ENCODE peak calls at places on chromosome 15, in seven cellular contexts. One of them, this sample, is unnamed.

GRCh38 chr15:99384992-99385669 is 133.8 kb downstream of the LRRC28 start:
- DNase-seq in spleen: no peak
- DNase-seq in left ventricle myocardium inferior: no peak
- DNase-seq in ovary: no peak
- DNase-seq in cardiac fibroblast: no peak
- DNase-seq in CD8-positive, alpha-beta memory T cell: no peak
- DNase-seq in tibial artery: no peak
- DNase-seq in this sample: no peak

GRCh38 chr15:48794697-48795134 is 16.2 kb downstream of the CEP152 start:
- DNase-seq in spleen: no peak
- DNase-seq in left ventricle myocardium inferior: no peak
- DNase-seq in ovary: no peak
- DNase-seq in cardiac fibroblast: peak
- DNase-seq in CD8-positive, alpha-beta memory T cell: no peak
- DNase-seq in tibial artery: no peak
- DNase-seq in this sample: no peak

GRCh38 chr15:31202953-31203352 is 101.4 kb upstream of the TRPM1 start:
- DNase-seq in spleen: no peak
- DNase-seq in left ventricle myocardium inferior: no peak
- DNase-seq in ovary: no peak
- DNase-seq in cardiac fibroblast: no peak
- DNase-seq in CD8-positive, alpha-beta memory T cell: no peak
- DNase-seq in tibial artery: no peak
- DNase-seq in this sample: no peak

GRCh38 chr15:48190932-48191573 is 412 bp upstream of the CTXN2 start:
- DNase-seq in spleen: no peak
- DNase-seq in left ventricle myocardium inferior: peak
- DNase-seq in ovary: peak
- DNase-seq in cardiac fibroblast: peak
- DNase-seq in CD8-positive, alpha-beta memory T cell: no peak
- DNase-seq in tibial artery: peak
- DNase-seq in this sample: peak

GRCh38 chr15:74306801-74307217 is 60.6 kb downstream of the CYP11A1 start:
- DNase-seq in spleen: no peak
- DNase-seq in left ventricle myocardium inferior: no peak
- DNase-seq in ovary: no peak
- DNase-seq in cardiac fibroblast: no peak
- DNase-seq in CD8-positive, alpha-beta memory T cell: no peak
- DNase-seq in tibial artery: no peak
- DNase-seq in this sample: no peak

GRCh38 chr15:66673410-66674322 is 28.4 kb upstream of the SMAD6 start:
- DNase-seq in spleen: peak
- DNase-seq in left ventricle myocardium inferior: peak
- DNase-seq in ovary: no peak
- DNase-seq in cardiac fibroblast: peak
- DNase-seq in CD8-positive, alpha-beta memory T cell: no peak
- DNase-seq in tibial artery: no peak
- DNase-seq in this sample: no peak

GRCh38 chr15:34721802-34722795 is 32.7 kb downstream of the GJD2 start:
- DNase-seq in spleen: peak
- DNase-seq in left ventricle myocardium inferior: peak
- DNase-seq in ovary: no peak
- DNase-seq in cardiac fibroblast: peak
- DNase-seq in CD8-positive, alpha-beta memory T cell: no peak
- DNase-seq in tibial artery: peak
- DNase-seq in this sample: peak

GRCh38 chr15:92955706-92956105 is 55.6 kb downstream of the CHD2 start:
- DNase-seq in spleen: no peak
- DNase-seq in left ventricle myocardium inferior: no peak
- DNase-seq in ovary: no peak
- DNase-seq in cardiac fibroblast: no peak
- DNase-seq in CD8-positive, alpha-beta memory T cell: no peak
- DNase-seq in tibial artery: no peak
- DNase-seq in this sample: no peak

GRCh38 chr15:66798426-66799061 is 96.5 kb downstream of the SMAD6 start:
- DNase-seq in spleen: no peak
- DNase-seq in left ventricle myocardium inferior: no peak
- DNase-seq in ovary: no peak
- DNase-seq in cardiac fibroblast: peak
- DNase-seq in CD8-positive, alpha-beta memory T cell: no peak
- DNase-seq in tibial artery: no peak
- DNase-seq in this sample: no peak

GRCh38 chr15:77607894-77608261 is 24.8 kb downstream of the LINGO1 start:
- DNase-seq in spleen: no peak
- DNase-seq in left ventricle myocardium inferior: no peak
- DNase-seq in ovary: no peak
- DNase-seq in cardiac fibroblast: peak
- DNase-seq in CD8-positive, alpha-beta memory T cell: no peak
- DNase-seq in tibial artery: no peak
- DNase-seq in this sample: no peak

GRCh38 chr15:92277776-92278175 is 115.9 kb upstream of the ST8SIA2 start:
- DNase-seq in spleen: no peak
- DNase-seq in left ventricle myocardium inferior: no peak
- DNase-seq in ovary: no peak
- DNase-seq in cardiac fibroblast: no peak
- DNase-seq in CD8-positive, alpha-beta memory T cell: no peak
- DNase-seq in tibial artery: no peak
- DNase-seq in this sample: no peak

GRCh38 chr15:32119694-32120330 is 89.5 kb downstream of the CHRNA7 start:
- DNase-seq in spleen: peak
- DNase-seq in left ventricle myocardium inferior: no peak
- DNase-seq in ovary: no peak
- DNase-seq in cardiac fibroblast: no peak
- DNase-seq in CD8-positive, alpha-beta memory T cell: no peak
- DNase-seq in tibial artery: no peak
- DNase-seq in this sample: no peak

GRCh38 chr15:90742082-90742481 is 24.9 kb downstream of the BLM start:
- DNase-seq in spleen: no peak
- DNase-seq in left ventricle myocardium inferior: no peak
- DNase-seq in ovary: no peak
- DNase-seq in cardiac fibroblast: no peak
- DNase-seq in CD8-positive, alpha-beta memory T cell: no peak
- DNase-seq in tibial artery: no peak
- DNase-seq in this sample: no peak

GRCh38 chr15:46229263-46229662 is 594.4 kb downstream of the SQOR start:
- DNase-seq in spleen: no peak
- DNase-seq in left ventricle myocardium inferior: no peak
- DNase-seq in ovary: no peak
- DNase-seq in cardiac fibroblast: no peak
- DNase-seq in CD8-positive, alpha-beta memory T cell: no peak
- DNase-seq in tibial artery: no peak
- DNase-seq in this sample: no peak

DNA sequence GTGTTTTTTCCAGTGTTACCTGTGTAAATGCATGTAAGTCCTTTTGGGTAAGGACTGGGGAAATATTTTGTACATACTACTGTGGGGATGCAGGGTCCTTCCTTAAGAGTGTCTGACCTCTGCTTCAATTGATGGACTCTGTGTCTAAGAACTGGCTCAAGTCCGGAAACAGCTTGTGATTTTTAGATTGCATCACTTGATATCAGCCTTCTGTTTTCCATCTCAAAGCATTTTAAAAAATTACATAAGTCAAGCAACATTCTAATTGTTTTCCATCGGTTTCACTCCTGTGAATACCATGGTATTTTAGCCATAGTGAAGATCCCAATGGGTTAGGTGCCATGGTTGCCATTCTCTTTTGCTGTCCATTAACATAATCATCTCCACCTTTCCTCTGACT is 597.6 kb downstream of the SQOR start:
- DNase-seq in spleen: no peak
- DNase-seq in left ventricle myocardium inferior: no peak
- DNase-seq in ovary: no peak
- DNase-seq in cardiac fibroblast: no peak
- DNase-seq in CD8-positive, alpha-beta memory T cell: no peak
- DNase-seq in tibial artery: no peak
- DNase-seq in this sample: no peak
- H3K4me3 ChIP-seq in spleen: no peak
- H3K4me3 ChIP-seq in left ventricle myocardium inferior: no peak
- H3K4me3 ChIP-seq in ovary: no peak
- H3K4me3 ChIP-seq in cardiac fibroblast: no peak
- H3K4me3 ChIP-seq in CD8-positive, alpha-beta memory T cell: no peak
- H3K4me3 ChIP-seq in tibial artery: no peak
- H3K4me3 ChIP-seq in this sample: no peak

GRCh38 chr15:70856884-70857546 is 3.1 kb upstream of the LARP6 start:
- DNase-seq in spleen: no peak
- DNase-seq in left ventricle myocardium inferior: peak
- DNase-seq in ovary: peak
- DNase-seq in cardiac fibroblast: peak
- DNase-seq in CD8-positive, alpha-beta memory T cell: no peak
- DNase-seq in tibial artery: peak
- DNase-seq in this sample: peak
- H3K4me3 ChIP-seq in spleen: no peak
- H3K4me3 ChIP-seq in left ventricle myocardium inferior: peak
- H3K4me3 ChIP-seq in ovary: no peak
- H3K4me3 ChIP-seq in cardiac fibroblast: no peak
- H3K4me3 ChIP-seq in CD8-positive, alpha-beta memory T cell: no peak
- H3K4me3 ChIP-seq in tibial artery: no peak
- H3K4me3 ChIP-seq in this sample: peak

DNA sequence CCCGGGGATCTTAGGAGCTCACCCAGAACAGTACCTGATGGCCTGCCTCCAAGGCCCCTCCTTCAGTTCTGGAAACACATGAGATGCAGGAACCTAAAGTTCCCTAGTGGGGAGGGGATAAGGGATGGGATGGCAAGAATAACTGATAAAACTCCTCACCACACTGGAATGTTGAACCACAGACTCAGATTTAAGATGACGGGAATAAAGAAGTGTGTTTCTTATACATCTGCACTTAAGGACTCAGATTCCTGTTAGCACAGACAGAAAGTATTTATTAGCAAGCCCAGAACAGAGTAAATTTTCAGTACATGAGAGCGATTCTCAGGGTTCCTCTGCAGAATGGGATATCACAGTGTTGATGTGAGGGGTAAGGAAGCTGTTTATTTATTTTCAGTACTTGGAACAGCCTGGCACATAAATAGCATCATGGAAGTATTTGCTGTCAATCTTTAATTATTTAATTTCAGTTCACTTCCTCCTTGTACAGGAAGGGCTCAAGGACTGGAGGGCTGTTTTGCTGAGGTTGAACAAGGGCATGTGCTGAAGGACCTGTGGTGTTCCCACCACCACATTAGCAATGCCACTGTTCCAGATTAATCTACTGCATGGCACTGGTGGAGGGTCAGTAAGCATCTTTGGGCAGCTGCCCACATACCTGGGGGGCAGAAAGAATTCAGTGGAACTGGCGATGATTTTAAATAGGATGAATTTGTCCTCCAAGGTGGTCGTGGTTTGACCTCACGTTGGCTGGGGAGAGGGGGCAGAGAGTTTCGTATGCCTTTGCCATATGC is 245.0 kb downstream of the TLE3 start:
- DNase-seq in spleen: peak
- DNase-seq in left ventricle myocardium inferior: no peak
- DNase-seq in ovary: no peak
- DNase-seq in cardiac fibroblast: peak
- DNase-seq in CD8-positive, alpha-beta memory T cell: no peak
- DNase-seq in tibial artery: no peak
- DNase-seq in this sample: peak
- H3K4me3 ChIP-seq in spleen: no peak
- H3K4me3 ChIP-seq in left ventricle myocardium inferior: no peak
- H3K4me3 ChIP-seq in ovary: no peak
- H3K4me3 ChIP-seq in cardiac fibroblast: no peak
- H3K4me3 ChIP-seq in CD8-positive, alpha-beta memory T cell: no peak
- H3K4me3 ChIP-seq in tibial artery: no peak
- H3K4me3 ChIP-seq in this sample: no peak

DNA sequence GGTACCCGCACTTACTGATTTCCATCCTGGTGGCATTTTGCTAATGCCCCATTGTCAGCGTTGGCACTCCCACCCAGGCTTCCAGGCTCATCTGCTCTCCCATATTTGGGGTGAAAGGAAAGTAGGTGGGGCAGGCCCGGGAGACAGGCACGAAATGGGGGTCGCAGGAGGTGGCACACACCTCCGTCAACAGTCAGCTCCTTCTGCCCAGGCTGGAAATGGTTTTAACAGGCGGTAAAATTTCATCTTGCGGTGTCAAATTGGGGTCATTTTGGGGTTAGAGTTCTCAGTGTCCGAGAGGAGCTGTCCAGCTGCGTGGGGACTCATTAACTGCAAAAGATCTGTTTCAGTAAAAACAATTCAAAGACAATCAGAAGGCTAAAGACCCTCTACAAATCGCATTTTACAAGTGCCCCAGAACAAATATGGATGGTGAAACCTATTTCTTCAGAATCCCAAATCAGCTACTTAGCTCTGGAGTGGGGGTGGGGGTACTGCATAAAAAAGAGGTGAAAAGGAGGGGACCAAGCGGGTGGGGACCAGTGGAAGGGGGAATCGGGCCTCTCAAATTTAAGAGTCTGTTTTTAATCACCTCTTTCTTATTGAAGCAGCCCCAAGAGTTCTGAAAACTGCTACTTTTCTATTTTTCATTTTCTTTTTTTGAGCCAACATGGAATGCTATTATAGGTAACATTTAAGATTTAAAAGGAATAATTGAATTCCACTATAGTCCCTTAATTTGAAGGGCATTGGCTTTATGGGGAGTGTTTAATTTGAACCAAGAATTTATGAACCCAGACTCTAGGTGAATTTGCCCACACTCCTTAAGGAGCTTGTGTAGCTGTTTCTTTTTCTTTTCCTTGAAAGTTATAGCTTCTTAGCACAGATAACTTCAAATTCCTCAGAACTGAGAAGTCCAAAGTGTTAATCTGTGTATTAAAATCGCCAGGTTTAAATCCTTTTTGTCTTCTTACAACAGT is 4.4 kb upstream of the MEIS2 start:
- DNase-seq in spleen: peak
- DNase-seq in left ventricle myocardium inferior: no peak
- DNase-seq in ovary: no peak
- DNase-seq in cardiac fibroblast: peak
- DNase-seq in CD8-positive, alpha-beta memory T cell: no peak
- DNase-seq in tibial artery: no peak
- DNase-seq in this sample: no peak
- H3K4me3 ChIP-seq in spleen: no peak
- H3K4me3 ChIP-seq in left ventricle myocardium inferior: peak
- H3K4me3 ChIP-seq in ovary: peak
- H3K4me3 ChIP-seq in cardiac fibroblast: no peak
- H3K4me3 ChIP-seq in CD8-positive, alpha-beta memory T cell: no peak
- H3K4me3 ChIP-seq in tibial artery: no peak
- H3K4me3 ChIP-seq in this sample: no peak

This sample was measured in skeletal muscle cell.